ENCODE peak calls at places on chromosome 13, in ten cellular contexts. T is GM23338; W is small intestine; L is fibroblast of lung; M is CD8-positive, alpha-beta T cell; U is psoas muscle; V is HAP-1; X is tibial nerve; J is BE2C; C is H9. S is an unnamed sample. For H3K4me1 and H3K27me3, the result is how much of the 10 kb centered on the place peaks cover.

GRCh38 chr13:98977568-98978270 is at the start of gene DOCK9:
- DNase-seq in M (no peak), V (peak), W (peak), L (peak), J (no peak), T (peak), C (peak), X (peak), U (peak), S (no peak)

GRCh38 chr13:20340759-20341161 is 108.6 kb upstream of the GJB6 start:
- DNase-seq in T (no peak), W (no peak), L (peak), X (peak), C (no peak), U (peak), M (no peak), V (no peak), J (no peak), S (no peak)

GRCh38 chr13:80337011-80337688 is 3.8 kb downstream of the SPRY2 start:
- DNase-seq in X (no peak), V (no peak), M (no peak), C (no peak), T (no peak), W (peak), J (peak), L (peak), U (no peak), S (no peak)

GRCh38 chr13:81078048-81078447 is 737.1 kb upstream of the SPRY2 start:
- DNase-seq in L (no peak), W (no peak), J (no peak), V (no peak), X (no peak), U (no peak), M (no peak), C (no peak), T (no peak), S (no peak)

GRCh38 chr13:51800456-51800855 is 3.5 kb downstream of the DHRS12 start:
- DNase-seq in J (no peak), C (no peak), X (no peak), V (no peak), W (no peak), U (peak), T (no peak), L (no peak), M (no peak), S (no peak)

GRCh38 chr13:66111628-66112027 is 1118.5 kb downstream of the PCDH9 start:
- DNase-seq in V (no peak), J (no peak), U (no peak), L (no peak), C (no peak), X (no peak), T (peak), W (no peak), M (no peak), S (no peak)

GRCh38 chr13:113106053-113106452 is 462 bp downstream of the F7 start:
- DNase-seq in X (no peak), V (no peak), J (no peak), W (no peak), T (no peak), C (no peak), U (no peak), M (no peak), L (no peak), S (no peak)

GRCh38 chr13:106350208-106350607 is 185.3 kb downstream of the EFNB2 start:
- DNase-seq in V (peak), M (no peak), J (no peak), C (no peak), U (no peak), L (no peak), X (no peak), T (peak), W (peak), S (no peak)

GRCh38 chr13:97853550-97853949 is 99.9 kb upstream of the IPO5 start:
- DNase-seq in C (no peak), T (no peak), L (peak), X (no peak), W (no peak), U (no peak), V (no peak), M (no peak), J (no peak), S (no peak)

GRCh38 chr13:34011552-34012085 is 193.7 kb downstream of the RFC3 start:
- DNase-seq in L (no peak), X (no peak), W (no peak), M (no peak), U (no peak), V (no peak), T (no peak), J (no peak), C (no peak), S (no peak)

GRCh38 chr13:108212901-108213300 is 2.4 kb downstream of the LIG4 start:
- DNase-seq in X (no peak), V (no peak), T (no peak), L (no peak), M (no peak), C (no peak), J (no peak), U (no peak), W (no peak), S (no peak)

GRCh38 chr13:108214511-108215383 is 589 bp downstream of the LIG4 start:
- DNase-seq in U (peak), V (no peak), M (peak), T (peak), W (no peak), L (no peak), C (peak), J (peak), X (no peak), S (peak)

GRCh38 chr13:108218044-108218974 is at the start of gene ABHD13:
- DNase-seq in V (peak), X (peak), W (peak), U (peak), T (peak), M (peak), L (peak), J (peak), C (peak), S (peak)

GRCh38 chr13:108213946-108214345 is 1.4 kb downstream of the LIG4 start:
- DNase-seq in X (no peak), T (no peak), W (no peak), C (no peak), L (peak), V (no peak), J (no peak), U (no peak), M (no peak), S (no peak)

GRCh38 chr13:108215428-108215827 is at the start of gene LIG4:
- DNase-seq in U (peak), L (peak), J (peak), M (peak), W (peak), C (peak), V (peak), X (peak), T (peak), S (peak)
- H3K4me1 ChIP-seq in U (under half), L (under half), J (under half), M (under half), W (under half), C (under half), V (under half), X (under half), T (under half), S (under half)

DNA sequence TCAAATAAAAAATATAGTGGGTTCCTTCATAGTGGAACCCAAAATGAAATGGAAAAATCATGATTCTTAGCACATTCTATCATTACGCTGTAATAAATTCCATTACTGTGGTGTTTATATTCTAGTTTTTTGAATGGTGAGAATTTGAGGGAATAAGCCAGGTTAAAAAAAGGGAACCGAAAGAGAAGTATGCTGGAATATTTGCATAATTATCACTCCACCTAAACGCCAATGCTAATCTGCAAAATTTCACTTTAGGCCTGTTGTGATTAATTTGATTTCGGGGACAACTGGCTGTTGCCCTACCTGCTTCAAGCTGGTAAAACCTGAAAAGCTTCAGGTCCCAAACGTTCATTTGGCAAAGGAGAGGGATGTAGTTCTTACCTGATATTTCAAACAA is 32.1 kb upstream of the SCEL start:
- DNase-seq in T (no peak), C (no peak), J (no peak), V (no peak), L (no peak), X (no peak), M (no peak), W (no peak), U (no peak), S (no peak)
- H3K27me3 ChIP-seq in T (under half), C (under half), J (under half), V (under half), L (under half), X (under half), M (under half), W (under half), U (under half), S (under half)

GRCh38 chr13:109427695-109428094 is 358.7 kb downstream of the IRS2 start:
- DNase-seq in U (no peak), W (no peak), T (peak), L (no peak), V (no peak), J (no peak), M (no peak), X (no peak), C (no peak), S (no peak)
- H3K4me1 ChIP-seq in U (under half), W (under half), T (under half), L (under half), V (under half), J (under half), M (under half), X (under half), C (under half), S (under half)

GRCh38 chr13:44605275-44605674 is 29.1 kb upstream of the TSC22D1 start:
- DNase-seq in V (no peak), W (no peak), X (no peak), L (peak), T (no peak), U (no peak), J (no peak), C (no peak), M (no peak), S (no peak)

GRCh38 chr13:44605711-44606110 is 29.6 kb upstream of the TSC22D1 start:
- DNase-seq in U (no peak), W (no peak), C (no peak), T (no peak), M (no peak), J (no peak), V (peak), L (no peak), X (no peak), S (no peak)

DNA sequence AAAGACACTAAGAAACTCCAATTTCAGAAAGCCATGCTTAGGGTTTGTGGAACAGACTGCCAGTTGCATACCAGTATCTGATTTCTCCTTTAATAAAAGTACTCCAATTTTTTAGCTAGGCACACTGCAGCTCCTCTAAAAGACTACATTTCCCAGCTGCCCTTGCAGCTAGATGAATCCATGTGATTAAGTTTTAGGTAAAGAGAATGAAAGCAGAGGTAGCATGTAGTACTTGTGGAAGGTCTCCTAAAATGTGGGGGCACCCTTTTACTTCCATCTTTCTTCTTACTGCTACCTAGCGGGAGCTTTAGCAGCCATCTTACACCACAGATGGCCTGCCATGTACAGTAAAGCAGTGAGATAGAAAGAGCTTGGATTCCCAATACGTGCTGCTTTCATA is 33.0 kb upstream of the TSC22D1 start:
- DNase-seq in M (no peak), T (peak), W (no peak), J (no peak), X (no peak), V (no peak), U (no peak), L (no peak), C (no peak), S (no peak)
- H3K27me3 ChIP-seq in M (under half), T (under half), W (under half), J (under half), X (under half), V (under half), U (under half), L (under half), C (under half), S (under half)

GRCh38 chr13:50514249-50514648 is 329.2 kb downstream of the DLEU7 start:
- DNase-seq in C (no peak), X (no peak), T (no peak), J (no peak), W (no peak), L (no peak), U (no peak), V (no peak), M (no peak), S (no peak)
- H3K4me1 ChIP-seq in C (under half), X (under half), T (under half), J (under half), W (under half), L (under half), U (under half), V (under half), M (under half), S (under half)

GRCh38 chr13:71866173-71867091 is 572 bp downstream of the DACH1 start:
- DNase-seq in U (peak), W (peak), X (no peak), L (peak), M (peak), C (peak), J (peak), V (peak), T (peak), S (no peak)
- H3K27me3 ChIP-seq in U (under half), W (under half), X (under half), L (under half), M (under half), C (under half), J (under half), V (under half), T (half or more), S (half or more)